ENCODE peak calls at places on chromosomes 11 and 22, in five cellular contexts. N, C, B, M and Z are unnamed samples.

GRCh38 chr11:95346207-95346718 is 115.3 kb upstream of the SESN3 start:
- DNase-seq in N (no peak), C (no peak), B (no peak), M (no peak), Z (no peak)

GRCh38 chr22:41369089-41369745 is 12.5 kb upstream of the TEF start:
- DNase-seq in N (no peak), C (no peak), B (no peak), M (no peak), Z (no peak)

GRCh38 chr11:113534625-113535024 is 59.4 kb upstream of the DRD2 start:
- DNase-seq in N (no peak), C (no peak), B (no peak), M (no peak), Z (no peak)

GRCh38 chr11:28820296-28820989 is 712.3 kb downstream of the METTL15 start:
- DNase-seq in N (no peak), C (no peak), B (no peak), M (no peak), Z (no peak)

GRCh38 chr11:27139742-27140141 is 99.1 kb downstream of the BBOX1 start:
- DNase-seq in N (no peak), C (no peak), B (peak; percentile 11), M (no peak), Z (no peak)

GRCh38 chr11:125902927-125903752 is at the start of gene PUS3:
- DNase-seq in N (peak; percentile 96), C (peak; percentile 73), B (peak; percentile 90), M (peak; percentile 94), Z (no peak)

GRCh38 chr11:32420937-32421532 is 14.3 kb downstream of the WT1 start:
- DNase-seq in N (no peak), C (no peak), B (peak; percentile 16), M (no peak), Z (no peak)

GRCh38 chr22:38921126-38921525 is 36.3 kb upstream of the APOBEC3A start:
- DNase-seq in N (no peak), C (peak; percentile 39), B (no peak), M (no peak), Z (no peak)

GRCh38 chr22:23163665-23164064 is 16.6 kb upstream of the BCR start:
- DNase-seq in N (no peak), C (no peak), B (no peak), M (peak; percentile 89), Z (no peak)

GRCh38 chr11:46075168-46075567 is 46.1 kb downstream of the PHF21A start:
- DNase-seq in N (no peak), C (no peak), B (no peak), M (no peak), Z (peak; percentile 46)

GRCh38 chr11:44755553-44756505 is 29.1 kb downstream of the TSPAN18 start:
- DNase-seq in N (no peak), C (no peak), B (peak; percentile 42), M (peak; percentile 92), Z (no peak)

GRCh38 chr22:47370448-47371262 is 608.2 kb downstream of the TBC1D22A start:
- DNase-seq in N (peak; percentile 59), C (no peak), B (peak; percentile 4), M (no peak), Z (no peak)

GRCh38 chr22:35978889-35979288 is 49.7 kb downstream of the RBFOX2 start:
- DNase-seq in N (no peak), C (no peak), B (no peak), M (no peak), Z (no peak)

GRCh38 chr22:38230108-38230825 is 28.5 kb downstream of the MAFF start:
- DNase-seq in N (no peak), C (no peak), B (no peak), M (no peak), Z (no peak)

GRCh38 chr22:19958083-19959042 is 16.7 kb upstream of the TXNRD2 start:
- DNase-seq in N (peak; percentile 47), C (no peak), B (no peak), M (peak; percentile 75), Z (no peak)

GRCh38 chr22:46738961-46739870 is 1.2 kb upstream of the CERK start:
- DNase-seq in N (no peak), C (peak; percentile 81), B (no peak), M (no peak), Z (peak; percentile 47)

GRCh38 chr11:65150513-65151271 is 16.4 kb upstream of the SYVN1 start:
- DNase-seq in N (peak; percentile 82), C (peak; percentile 90), B (peak; percentile 82), M (peak; percentile 90), Z (peak; percentile 64)

GRCh38 chr11:6418958-6419611 is at the start of gene APBB1:
- DNase-seq in N (peak; percentile 91), C (no peak), B (peak; percentile 96), M (peak; percentile 82), Z (no peak)

GRCh38 chr11:69396948-69397307 is 84.5 kb upstream of the LINC01488 start:
- DNase-seq in N (peak; percentile 57), C (no peak), B (no peak), M (no peak), Z (no peak)

GRCh38 chr11:118609380-118610219 is 2.2 kb downstream of the PHLDB1 start:
- DNase-seq in N (peak; percentile 78), C (no peak), B (no peak), M (peak; percentile 70), Z (no peak)

GRCh38 chr22:35484651-35485372 is 55.8 kb upstream of the RASD2 start:
- DNase-seq in N (no peak), C (no peak), B (no peak), M (no peak), Z (no peak)

GRCh38 chr11:2529636-2530035 is 84.8 kb downstream of the KCNQ1 start:
- DNase-seq in N (peak; percentile 70), C (no peak), B (no peak), M (peak; percentile 61), Z (no peak)

GRCh38 chr11:1852885-1853284 is at the start of gene LSP1:
- DNase-seq in N (peak; percentile 95), C (no peak), B (no peak), M (no peak), Z (no peak)

GRCh38 chr11:109967121-109967520 is 126.1 kb upstream of the ZC3H12C start:
- DNase-seq in N (no peak), C (no peak), B (no peak), M (no peak), Z (no peak)

GRCh38 chr11:118277312-118277711 is 13.2 kb upstream of the MPZL2 start:
- DNase-seq in N (no peak), C (peak; percentile 44), B (no peak), M (no peak), Z (no peak)

DNA sequence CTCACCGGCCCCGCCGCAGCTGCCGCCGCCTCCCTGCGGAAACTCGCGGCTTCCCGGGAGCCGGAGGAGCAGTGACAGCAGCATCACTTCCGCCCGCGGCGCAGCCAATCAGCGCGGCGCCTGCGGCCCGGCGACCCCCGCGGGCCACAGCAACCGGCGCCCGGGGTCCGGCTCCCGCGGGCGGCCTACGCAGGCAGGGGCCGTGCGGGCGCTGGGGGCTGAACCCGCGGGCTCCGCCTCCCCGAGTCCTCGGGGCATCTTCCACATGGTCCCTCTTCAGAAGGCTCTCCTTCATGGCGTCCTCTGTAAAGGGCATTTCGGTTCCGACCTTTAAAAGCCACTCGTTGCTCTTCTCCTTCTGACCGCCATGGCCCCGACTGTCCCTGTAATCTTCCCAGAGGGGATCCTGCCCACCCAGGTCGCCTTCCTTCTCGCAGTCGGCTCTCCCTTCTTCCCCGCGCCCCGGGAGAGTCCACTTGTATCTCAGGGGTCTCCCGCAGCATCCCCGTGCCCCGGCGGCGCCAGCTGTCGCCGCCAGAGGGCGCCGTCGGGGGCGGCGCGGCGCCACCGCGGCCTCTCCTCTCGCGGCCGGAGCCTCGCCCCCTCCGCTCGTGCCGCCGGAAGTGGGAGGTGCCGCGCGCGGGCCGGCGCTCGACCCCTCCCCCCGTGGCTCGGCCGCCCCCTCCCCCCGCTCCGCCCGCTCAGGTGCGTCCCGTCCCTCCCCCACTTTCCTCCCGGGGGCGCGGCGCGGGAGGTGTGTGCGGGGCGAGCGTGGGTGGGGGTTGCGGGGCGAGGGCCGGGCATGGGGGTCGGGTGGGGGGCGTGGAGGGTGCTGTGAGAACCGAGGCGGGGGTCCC is at the start of the genes PCSK7 and RNF214:
- DNase-seq in N (peak; percentile 95), C (no peak), B (peak; percentile 99), M (peak; percentile 92), Z (peak; percentile 45)
- TF ChIP-seq CTCF in N (peak; percentile 98), C (peak; percentile 72), B (peak; percentile 89), M (peak; percentile 86), Z (peak; percentile 100)

GRCh38 chr11:695332-695605 is 247 bp upstream of the DEAF1 start:
- DNase-seq in N (no peak), C (no peak), B (no peak), M (no peak), Z (no peak)

GRCh38 chr11:698493-699115 is 3.0 kb downstream of the TMEM80 start:
- DNase-seq in N (no peak), C (no peak), B (no peak), M (no peak), Z (no peak)

GRCh38 chr11:695606-696381 is at the start of gene TMEM80:
- DNase-seq in N (peak; percentile 100), C (peak; percentile 96), B (peak; percentile 92), M (peak; percentile 100), Z (peak; percentile 88)

GRCh38 chr11:697811-698311 is 2.2 kb downstream of the TMEM80 start:
- DNase-seq in N (no peak), C (no peak), B (no peak), M (no peak), Z (no peak)

GRCh38 chr11:697028-697491 is 1.4 kb downstream of the TMEM80 start:
- DNase-seq in N (no peak), C (no peak), B (no peak), M (no peak), Z (no peak)
- TF ChIP-seq POLR2AphosphoS5 in N (peak; percentile 69), C (no peak), B (no peak), M (peak; percentile 75), Z (no peak)

GRCh38 chr11:104610597-104610996 is 287.7 kb downstream of the CASP12 start:
- DNase-seq in N (no peak), C (no peak), B (no peak), M (no peak), Z (no peak)

GRCh38 chr11:104614117-104614716 is 284.0 kb downstream of the CASP12 start:
- DNase-seq in N (no peak), C (no peak), B (no peak), M (no peak), Z (no peak)

GRCh38 chr11:104609766-104610165 is 288.5 kb downstream of the CASP12 start:
- DNase-seq in N (no peak), C (no peak), B (no peak), M (no peak), Z (no peak)

GRCh38 chr11:104609297-104609696 is 289.0 kb downstream of the CASP12 start:
- DNase-seq in N (no peak), C (peak; percentile 28), B (peak; percentile 53), M (no peak), Z (no peak)
- TF ChIP-seq CTCF in N (peak; percentile 75), C (peak; percentile 74), B (peak; percentile 74), M (no peak), Z (peak; percentile 67)

DNA sequence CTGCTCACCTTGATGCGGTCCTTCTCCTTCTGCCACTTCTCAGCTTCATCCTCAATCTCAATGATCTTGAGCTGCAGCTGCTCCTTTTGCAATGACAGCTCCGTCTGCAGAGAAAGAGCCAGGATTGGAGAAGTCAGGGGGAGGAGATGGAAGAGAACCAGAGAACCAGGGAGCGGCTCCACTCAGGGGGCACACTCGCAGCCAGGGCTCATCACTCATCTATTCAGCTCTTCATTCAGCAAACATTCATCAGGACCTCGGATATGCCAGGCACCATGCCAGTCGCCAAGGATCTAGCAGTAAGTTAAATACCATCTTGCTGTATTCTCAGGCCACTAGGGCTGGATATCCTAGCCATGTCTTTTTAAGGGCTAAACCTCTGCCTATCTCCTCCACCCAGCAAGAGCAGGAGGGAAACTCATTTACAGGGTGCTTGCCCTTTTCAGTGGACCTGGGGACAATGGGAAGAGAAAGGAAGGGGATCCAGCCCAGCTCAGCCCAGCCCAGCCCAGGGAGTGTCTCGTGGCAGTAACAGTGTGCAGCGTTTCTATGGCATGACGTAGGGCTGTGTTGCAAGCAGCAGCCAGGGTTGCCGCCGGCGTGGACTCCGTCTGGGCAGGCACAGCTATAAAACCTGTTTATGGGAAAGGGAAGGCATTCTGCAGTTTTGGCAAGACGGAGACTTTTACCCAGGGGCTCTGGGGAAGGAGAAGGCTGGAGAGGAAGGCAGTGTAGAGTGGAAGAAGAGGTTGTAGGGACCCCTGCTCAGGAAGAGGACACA is 9.3 kb downstream of the TRIM29 start:
- DNase-seq in N (peak; percentile 62), C (no peak), B (no peak), M (peak; percentile 93), Z (no peak)
- TF ChIP-seq POLR2AphosphoS5 in N (no peak), C (no peak), B (no peak), M (no peak), Z (no peak)